ENCODE peak calls at places on chromosome 17, in four cellular contexts. T, S, Y and P are unnamed samples.

GRCh38 chr17:34382586-34383224 is 19.7 kb upstream of the CCL1 start:
- DNase-seq in S (no peak), T (no peak), Y (no peak), P (no peak)

GRCh38 chr17:41420134-41420533 is 4.3 kb downstream of the KRT37 start:
- DNase-seq in Y (no peak), S (no peak), T (peak; percentile 59), P (peak; percentile 58)

GRCh38 chr17:8953152-8953885 is 12.2 kb downstream of the PIK3R5 start:
- DNase-seq in S (no peak), T (no peak), Y (no peak), P (no peak)

GRCh38 chr17:50133028-50133768 is 3.2 kb upstream of the SAMD14 start:
- DNase-seq in Y (no peak), S (no peak), T (peak; percentile 78), P (peak; percentile 82)

GRCh38 chr17:48612854-48613691 is 2.0 kb downstream of the HOXB8 start:
- DNase-seq in S (no peak), T (peak; percentile 78), Y (no peak), P (peak; percentile 41)

GRCh38 chr17:27760069-27760885 is 40.1 kb downstream of the NOS2 start:
- DNase-seq in T (peak; percentile 78), Y (peak; percentile 52), S (peak; percentile 66), P (peak; percentile 44)

GRCh38 chr17:34235389-34236028 is 19.6 kb upstream of the CCL2 start:
- DNase-seq in Y (no peak), S (no peak), T (peak; percentile 22), P (no peak)

GRCh38 chr17:74987909-74988711 is 678 bp downstream of the CDR2L start:
- DNase-seq in S (no peak), T (peak; percentile 91), Y (no peak), P (peak; percentile 73)

GRCh38 chr17:44049294-44050080 is 17.0 kb downstream of the LSM12 start:
- DNase-seq in S (no peak), Y (no peak), T (no peak), P (no peak)

GRCh38 chr17:27577884-27578717 is 52.9 kb upstream of the LGALS9 start:
- DNase-seq in S (no peak), T (peak; percentile 42), Y (no peak), P (peak; percentile 46)

GRCh38 chr17:43988301-43988700 is 16.1 kb upstream of the NAGS start:
- DNase-seq in T (no peak), S (no peak), Y (no peak), P (no peak)

GRCh38 chr17:81058263-81058871 is 23.4 kb downstream of the BAIAP2 start:
- DNase-seq in S (no peak), Y (no peak), T (no peak), P (no peak)

GRCh38 chr17:65514541-65514940 is 46.9 kb downstream of the AXIN2 start:
- DNase-seq in S (no peak), T (peak; percentile 87), Y (no peak), P (peak; percentile 84)